ENCODE peak calls at places on chromosome 13, in six cellular contexts. Y, P, C, A, N and J are unnamed samples.
A peak's percentile ranks its signal among the peaks of the same experiment; 100 is the strongest.

GRCh38 chr13:73069206-73069815 is 10.5 kb downstream of the KLF5 start:
- DNase-seq in C (no peak), A (no peak), Y (no peak), N (no peak), P (peak; percentile 4), J (no peak)

GRCh38 chr13:76994281-76994680 is 2.4 kb downstream of the CLN5 start:
- DNase-seq in C (no peak), A (no peak), N (no peak), P (no peak), Y (no peak), J (no peak)

GRCh38 chr13:63044617-63045016 is 1629.0 kb upstream of the PCDH20 start:
- DNase-seq in Y (no peak), P (no peak), N (no peak), A (no peak), C (no peak), J (no peak)

GRCh38 chr13:73870970-73871935 is 263.0 kb downstream of the KLF12 start:
- DNase-seq in Y (no peak), N (peak; percentile 83), P (peak; percentile 45), A (no peak), C (no peak), J (peak; percentile 89)

GRCh38 chr13:33236021-33236420 is 49.5 kb downstream of the STARD13 start:
- DNase-seq in A (no peak), Y (no peak), N (peak; percentile 65), P (peak; percentile 82), C (no peak), J (peak; percentile 82)

GRCh38 chr13:39038569-39038898 is 278 bp downstream of the NHLRC3 start:
- DNase-seq in A (no peak), Y (no peak), P (peak; percentile 33), N (no peak), C (no peak), J (no peak)

GRCh38 chr13:31908696-31909386 is 122.7 kb upstream of the FRY start:
- DNase-seq in P (peak; percentile 53), Y (no peak), A (no peak), C (no peak), N (no peak), J (no peak)

GRCh38 chr13:24891476-24892108 is 127.6 kb downstream of the RNF17 start:
- DNase-seq in P (no peak), N (no peak), C (no peak), Y (no peak), A (no peak), J (no peak)

GRCh38 chr13:79295906-79296564 is 110.0 kb downstream of the RBM26 start:
- DNase-seq in Y (no peak), P (no peak), A (no peak), N (no peak), C (no peak), J (peak; percentile 27)

GRCh38 chr13:33186851-33187250 is 98.7 kb downstream of the STARD13 start:
- DNase-seq in C (no peak), P (no peak), N (no peak), Y (no peak), A (no peak), J (peak; percentile 69)

GRCh38 chr13:72025836-72026235 is 158.8 kb upstream of the DACH1 start:
- DNase-seq in Y (no peak), P (no peak), C (no peak), A (no peak), N (no peak), J (no peak)

GRCh38 chr13:19618925-19619324 is 14.5 kb upstream of the MPHOSPH8 start:
- DNase-seq in C (no peak), N (peak; percentile 54), P (peak; percentile 43), Y (no peak), A (no peak), J (peak; percentile 58)

GRCh38 chr13:43697323-43697722 is 89.4 kb downstream of the ENOX1 start:
- DNase-seq in N (no peak), Y (no peak), C (no peak), A (no peak), P (no peak), J (no peak)

GRCh38 chr13:112150352-112150751 is 83.4 kb downstream of the SOX1 start:
- DNase-seq in N (no peak), P (no peak), C (no peak), A (no peak), Y (no peak), J (no peak)

GRCh38 chr13:105773887-105774538 is 761.4 kb downstream of the EFNB2 start:
- DNase-seq in N (peak; percentile 30), P (no peak), Y (no peak), C (no peak), A (no peak), J (peak; percentile 4)

GRCh38 chr13:52454459-52454824 is 836 bp upstream of the CKAP2 start:
- DNase-seq in A (no peak), N (peak; percentile 7), C (peak; percentile 37), Y (no peak), P (no peak), J (no peak)

GRCh38 chr13:100694722-100695644 is 20.4 kb upstream of the TMTC4 start:
- DNase-seq in C (peak; percentile 43), N (peak; percentile 46), P (peak; percentile 46), A (peak; percentile 34), Y (no peak), J (peak; percentile 65)

GRCh38 chr13:23599083-23599925 is 29.1 kb downstream of the TNFRSF19 start:
- DNase-seq in N (no peak), Y (no peak), C (no peak), A (no peak), P (no peak), J (no peak)

GRCh38 chr13:95906999-95907398 is 146.2 kb downstream of the UGGT2 start:
- DNase-seq in N (no peak), P (no peak), C (no peak), A (no peak), Y (no peak), J (no peak)

GRCh38 chr13:44755872-44756271 is 179.7 kb upstream of the TSC22D1 start:
- DNase-seq in P (peak; percentile 56), C (no peak), N (peak; percentile 25), A (no peak), Y (no peak), J (peak; percentile 82)

GRCh38 chr13:20461481-20461859 is 64.2 kb downstream of the CRYL1 start:
- DNase-seq in C (no peak), Y (no peak), A (no peak), N (no peak), P (peak; percentile 17), J (peak; percentile 71)

GRCh38 chr13:48579167-48579918 is 46.5 kb upstream of the RCBTB2 start:
- DNase-seq in Y (no peak), C (no peak), A (no peak), P (no peak), N (no peak), J (no peak)

GRCh38 chr13:60351816-60352215 is 45.2 kb upstream of the TDRD3 start:
- DNase-seq in P (peak; percentile 56), C (no peak), N (no peak), A (no peak), Y (no peak), J (peak; percentile 31)

GRCh38 chr13:82571653-82572052 is 1310.6 kb downstream of the SLITRK1 start:
- DNase-seq in A (no peak), N (no peak), Y (no peak), P (no peak), C (no peak), J (no peak)

GRCh38 chr13:59483441-59484116 is 680.1 kb downstream of the DIAPH3 start:
- DNase-seq in C (no peak), P (peak; percentile 9), N (peak; percentile 41), Y (no peak), A (peak; percentile 17), J (no peak)

GRCh38 chr13:102240110-102240509 is 161.7 kb downstream of the FGF14 start:
- DNase-seq in Y (no peak), P (no peak), N (no peak), C (no peak), A (no peak), J (no peak)
- H3K4me3 ChIP-seq in Y (no peak overlapping the region), P (no peak overlapping the region), N (no peak overlapping the region), C (no peak overlapping the region), A (no peak overlapping the region), J (no peak overlapping the region)

GRCh38 chr13:36850790-36851438 is 31.9 kb downstream of the RFXAP start:
- DNase-seq in P (peak; percentile 1), A (no peak), Y (no peak), N (no peak), C (no peak), J (peak; percentile 18)

GRCh38 chr13:36847541-36848045 is 28.6 kb downstream of the RFXAP start:
- DNase-seq in Y (no peak), C (no peak), P (no peak), N (no peak), A (no peak), J (no peak)

DNA sequence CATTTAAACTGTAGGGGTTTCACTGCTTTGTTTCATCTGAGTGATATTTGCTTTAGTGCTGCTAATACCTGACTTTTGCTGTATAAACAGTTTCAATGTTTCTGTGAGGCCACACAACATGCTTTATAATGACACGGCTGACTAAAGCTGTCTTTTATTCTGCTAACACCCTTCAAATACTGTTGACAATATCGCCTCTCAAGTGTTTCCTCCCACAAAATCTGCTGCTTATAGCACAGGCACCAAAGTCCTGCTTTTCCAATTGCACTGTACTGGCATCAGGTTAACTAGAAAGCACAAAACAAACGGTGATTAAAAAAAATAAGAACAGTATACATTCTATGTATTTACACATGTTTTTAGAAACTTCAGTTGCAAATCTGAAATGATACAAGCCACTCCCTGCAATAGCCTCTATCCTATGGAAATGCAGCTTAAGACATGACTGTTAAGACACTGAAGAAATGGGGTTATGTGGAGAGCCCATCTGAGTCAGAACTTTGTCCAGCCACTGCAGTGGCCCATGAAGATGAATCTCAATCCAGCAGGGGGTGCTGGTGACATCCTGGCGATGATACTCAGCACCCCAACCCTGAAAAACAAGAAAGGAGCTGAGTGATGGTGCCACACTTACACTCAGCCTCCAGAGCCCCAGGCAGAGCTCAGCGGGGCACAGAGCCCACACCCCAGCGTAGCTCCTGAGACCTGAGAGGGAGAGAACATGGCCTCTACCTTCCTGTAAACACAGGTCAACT is 29.4 kb downstream of the RFXAP start:
- DNase-seq in C (no peak), Y (no peak), P (no peak), A (no peak), N (no peak), J (peak; percentile 24)
- TF ChIP-seq CTCF in C (no peak), Y (no peak), P (peak; percentile 12), A (no peak), N (no peak), J (peak; percentile 33)

GRCh38 chr13:94704347-94705080 is 7.8 kb downstream of the SOX21 start:
- DNase-seq in N (no peak), A (no peak), P (no peak), Y (no peak), C (no peak), J (no peak)
- H3K4me3 ChIP-seq in N (no peak overlapping the region), A (no peak overlapping the region), P (no peak overlapping the region), Y (no peak overlapping the region), C (no peak overlapping the region), J (no peak overlapping the region)

DNA sequence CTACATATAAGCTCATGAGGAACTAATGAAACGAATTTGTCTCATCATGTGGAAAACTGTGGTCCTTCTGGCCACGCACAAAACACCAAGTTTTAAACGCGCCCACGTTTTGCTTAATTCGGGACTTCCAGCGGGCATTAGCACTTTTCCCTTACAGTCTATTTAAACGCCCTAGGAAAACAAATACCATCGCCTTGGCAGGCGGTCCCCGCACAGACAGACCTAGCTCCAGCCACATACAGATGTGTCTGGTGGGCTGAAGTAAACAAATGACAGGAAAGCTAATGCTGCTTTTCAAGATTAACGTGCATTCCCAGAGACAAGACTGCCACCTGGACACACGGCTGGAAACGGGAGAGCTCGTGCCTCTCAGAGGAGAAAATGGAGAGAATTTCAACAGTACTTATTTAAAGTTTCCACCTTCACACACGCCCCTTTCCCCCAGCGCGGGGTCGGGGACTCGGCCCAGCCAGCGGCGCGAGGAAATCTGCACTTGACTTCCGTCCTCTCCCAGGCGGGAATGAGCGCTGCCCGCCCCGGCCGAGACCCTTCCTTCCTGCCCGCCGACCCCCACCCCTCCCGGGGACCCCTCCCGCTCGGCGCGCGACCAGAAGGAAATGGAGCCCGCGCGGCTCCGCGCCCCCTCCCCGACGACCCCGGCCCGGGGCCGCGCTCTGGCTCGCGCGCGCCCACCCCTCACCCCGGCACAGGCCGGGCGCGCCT is 929 bp downstream of the USP12 start:
- DNase-seq in P (no peak), C (peak; percentile 71), N (no peak), A (peak; percentile 48), Y (peak; percentile 61), J (no peak)
- TF ChIP-seq CTCF in P (no peak), C (no peak), N (no peak), A (no peak), Y (no peak), J (no peak)